ENCODE peak calls at places on chromosomes 1 and 21, in seven cellular contexts. K is HCT116, V is H1, D is GM12878, S is endothelial cell of umbilical vein, Q is HepG2, R is K562. P is an unnamed sample.

GRCh38 chr1:54314691-54315455 is 91.3 kb downstream of the SSBP3 start:
- DNase-seq in K (no peak), V (no peak), D (no peak), S (no peak), Q (no peak), R (no peak), P (no peak)

GRCh38 chr21:42568834-42569731 is 55.4 kb downstream of the SLC37A1 start:
- DNase-seq in K (no peak), V (no peak), D (no peak), S (no peak), Q (no peak), R (no peak), P (no peak)

GRCh38 chr1:201917362-201918033 is 28.8 kb downstream of the SHISA4 start:
- DNase-seq in K (no peak), V (no peak), D (no peak), S (peak; percentile 80), Q (no peak), R (peak; percentile 41), P (no peak)

GRCh38 chr1:12315126-12315525 is 85.3 kb downstream of the VPS13D start:
- DNase-seq in K (no peak), V (no peak), D (no peak), S (no peak), Q (no peak), R (no peak), P (no peak)

GRCh38 chr1:246969621-246970020 is 37.9 kb upstream of the AHCTF1 start:
- DNase-seq in K (no peak), V (no peak), D (no peak), S (no peak), Q (no peak), R (no peak), P (no peak)

GRCh38 chr1:18109058-18109755 is 1.6 kb downstream of the IGSF21 start:
- DNase-seq in K (no peak), V (peak; percentile 61), D (no peak), S (no peak), Q (no peak), R (no peak), P (no peak)

GRCh38 chr1:179742717-179743678 is at the start of gene FAM163A:
- DNase-seq in K (no peak), V (peak; percentile 73), D (no peak), S (no peak), Q (no peak), R (no peak), P (no peak)

GRCh38 chr1:184574588-184574987 is 180.1 kb downstream of the EDEM3 start:
- DNase-seq in K (no peak), V (no peak), D (no peak), S (no peak), Q (no peak), R (no peak), P (no peak)

GRCh38 chr1:174405219-174405618 is 42.5 kb upstream of the GPR52 start:
- DNase-seq in K (no peak), V (no peak), D (no peak), S (no peak), Q (no peak), R (no peak), P (no peak)

GRCh38 chr1:53725238-53725689 is 13.7 kb downstream of the GLIS1 start:
- DNase-seq in K (no peak), V (peak; percentile 72), D (no peak), S (no peak), Q (peak; percentile 15), R (no peak), P (no peak)

GRCh38 chr1:116036255-116036654 is 59.9 kb downstream of the SLC22A15 start:
- DNase-seq in K (no peak), V (peak; percentile 47), D (no peak), S (no peak), Q (no peak), R (no peak), P (no peak)

GRCh38 chr1:205670611-205671430 is 9.5 kb downstream of the SLC45A3 start:
- DNase-seq in K (no peak), V (peak; percentile 70), D (no peak), S (no peak), Q (no peak), R (no peak), P (no peak)

DNA sequence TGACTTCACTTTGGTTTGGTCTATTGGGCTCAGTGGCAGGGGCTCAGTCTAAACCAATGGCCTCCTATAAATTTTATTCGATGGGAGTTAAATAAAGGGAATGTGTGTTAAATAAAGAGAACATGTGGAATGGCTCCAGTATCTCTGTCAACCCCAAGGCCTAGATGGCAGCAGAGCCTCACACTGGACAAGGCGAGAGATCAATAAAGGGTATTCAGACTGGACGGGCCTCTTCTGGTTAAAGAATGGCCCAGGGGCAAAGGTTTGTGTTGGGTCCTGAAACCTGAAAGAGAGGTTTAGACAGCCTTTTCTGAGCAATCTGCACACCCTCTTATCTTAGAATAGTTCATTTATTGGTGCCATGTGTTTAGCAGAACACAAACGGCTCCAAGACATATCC is 34.7 kb downstream of the SH3BP5L start:
- DNase-seq in K (no peak), V (no peak), D (no peak), S (no peak), Q (peak; percentile 11), R (no peak), P (no peak)
- H3K9me3 ChIP-seq in K (no peaks in the 10 kb centered on the region), V (peaks cover 68% of the 10 kb centered on the region), D (peaks cover 4% of the 10 kb centered on the region), S (no peaks in the 10 kb centered on the region), Q (no peaks in the 10 kb centered on the region), R (no peaks in the 10 kb centered on the region), P (no peaks in the 10 kb centered on the region)

GRCh38 chr1:210822897-210823296 is 311.1 kb downstream of the KCNH1 start:
- DNase-seq in K (no peak), V (no peak), D (no peak), S (no peak), Q (no peak), R (no peak), P (no peak)

GRCh38 chr1:210817385-210818275 is 316.3 kb downstream of the KCNH1 start:
- DNase-seq in K (no peak), V (no peak), D (no peak), S (no peak), Q (no peak), R (no peak), P (no peak)

GRCh38 chr1:210826686-210827085 is 307.3 kb downstream of the KCNH1 start:
- DNase-seq in K (no peak), V (no peak), D (no peak), S (no peak), Q (no peak), R (no peak), P (no peak)

GRCh38 chr1:210819266-210819665 is 314.7 kb downstream of the KCNH1 start:
- DNase-seq in K (no peak), V (no peak), D (no peak), S (no peak), Q (no peak), R (no peak), P (no peak)

GRCh38 chr1:210821615-210822014 is 312.3 kb downstream of the KCNH1 start:
- DNase-seq in K (no peak), V (no peak), D (no peak), S (no peak), Q (no peak), R (no peak), P (no peak)
- TF ChIP-seq EZH2 in K (no peak), V (no peak), D (no peak), S (no peak), Q (no peak), R (no peak), P (no peak)

GRCh38 chr1:64856564-64856963 is 109.8 kb downstream of the JAK1 start:
- DNase-seq in K (no peak), V (no peak), D (no peak), S (no peak), Q (no peak), R (no peak), P (no peak)
- TF ChIP-seq POLR2AphosphoS5 in K (no peak), V (no peak), D (no peak), S (no peak), Q (no peak), R (no peak), P (no peak)

GRCh38 chr1:248625971-248626370 is 8.9 kb downstream of the OR2T11 start:
- DNase-seq in K (no peak), V (no peak), D (no peak), S (no peak), Q (no peak), R (no peak), P (no peak)

GRCh38 chr1:248625166-248625565 is 9.7 kb downstream of the OR2T11 start:
- DNase-seq in K (no peak), V (no peak), D (no peak), S (no peak), Q (no peak), R (no peak), P (no peak)

GRCh38 chr1:248618878-248619277 is 16.0 kb downstream of the OR2T11 start:
- DNase-seq in K (peak; percentile 21), V (no peak), D (no peak), S (peak; percentile 36), Q (peak; percentile 52), R (no peak), P (no peak)

GRCh38 chr1:248618119-248618518 is 16.8 kb downstream of the OR2T11 start:
- DNase-seq in K (no peak), V (no peak), D (no peak), S (no peak), Q (no peak), R (no peak), P (no peak)

GRCh38 chr1:248622491-248623106 is 12.3 kb downstream of the OR2T11 start:
- DNase-seq in K (peak; percentile 6), V (no peak), D (no peak), S (peak; percentile 13), Q (peak; percentile 44), R (peak; percentile 14), P (no peak)
- H3K9me3 ChIP-seq in K (no peaks in the 10 kb centered on the region), V (peaks cover 61% of the 10 kb centered on the region), D (no peaks in the 10 kb centered on the region), S (peaks cover 3% of the 10 kb centered on the region), Q (no peaks in the 10 kb centered on the region), R (no peaks in the 10 kb centered on the region), P (no peaks in the 10 kb centered on the region)

DNA sequence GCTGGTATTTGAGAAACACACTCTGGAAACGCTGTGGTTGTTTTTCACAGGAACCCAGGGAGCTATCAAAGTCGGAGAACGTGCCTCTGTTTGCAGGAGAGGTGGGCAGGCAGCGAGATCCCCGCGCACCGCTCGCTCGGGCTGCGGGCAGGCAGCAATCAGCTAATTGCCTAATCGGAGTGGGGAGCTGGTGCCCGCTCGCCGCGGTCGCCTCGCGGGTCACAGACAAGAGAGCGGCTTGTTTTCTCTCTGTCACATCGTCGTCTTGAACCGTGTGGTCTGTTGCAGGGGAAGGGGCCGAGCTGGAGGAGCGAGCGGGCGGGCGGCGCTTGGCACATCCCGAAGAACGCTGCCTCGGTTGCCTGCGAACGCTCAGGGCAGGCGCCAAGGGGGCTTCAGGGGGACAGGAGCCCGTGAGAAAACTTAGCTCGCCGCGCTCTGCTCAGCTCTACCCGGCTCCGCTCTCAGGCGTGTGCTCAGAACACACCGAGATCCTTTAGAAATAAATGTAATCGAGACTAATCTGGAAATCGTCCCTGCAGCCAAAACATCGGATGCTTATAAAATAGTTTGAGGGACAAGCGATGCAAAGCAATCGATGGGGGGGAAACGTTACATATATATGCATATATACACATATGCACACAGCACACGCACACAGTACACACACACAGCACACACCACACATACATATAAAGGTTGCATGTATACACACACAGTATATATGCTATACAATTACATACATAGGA is 93.6 kb upstream of the SMYD2 start:
- DNase-seq in K (no peak), V (peak; percentile 56), D (no peak), S (peak; percentile 2), Q (no peak), R (no peak), P (no peak)
- TF ChIP-seq EZH2 in K (no peak), V (peak; percentile 87), D (no peak), S (peak; percentile 87), Q (no peak), R (no peak), P (no peak)

P was measured in SK-N-MC.